ENCODE peak calls at places on chromosomes 2 and 18, in four cellular contexts. One of them, this sample, is unnamed.

GRCh38 chr2:111662039-111662740 is 221.8 kb downstream of the ANAPC1 start:
- DNase-seq in PC-9: no peak
- DNase-seq in pancreas: no peak
- DNase-seq in CD8-positive, alpha-beta T cell: no peak
- DNase-seq in this sample: no peak

GRCh38 chr18:77650799-77651385 is 401.2 kb downstream of the GALR1 start:
- DNase-seq in PC-9: peak; percentile 20
- DNase-seq in pancreas: peak; percentile 82
- DNase-seq in CD8-positive, alpha-beta T cell: peak; percentile 38
- DNase-seq in this sample: peak; percentile 50

GRCh38 chr2:30373881-30374302 is 73.2 kb upstream of the LCLAT1 start:
- DNase-seq in PC-9: no peak
- DNase-seq in pancreas: no peak
- DNase-seq in CD8-positive, alpha-beta T cell: no peak
- DNase-seq in this sample: no peak

GRCh38 chr18:24669502-24669901 is 209.1 kb downstream of the HRH4 start:
- DNase-seq in PC-9: no peak
- DNase-seq in pancreas: no peak
- DNase-seq in CD8-positive, alpha-beta T cell: no peak
- DNase-seq in this sample: no peak

GRCh38 chr18:78659748-78660147 is 319.9 kb upstream of the SALL3 start:
- DNase-seq in PC-9: no peak
- DNase-seq in pancreas: peak; percentile 23
- DNase-seq in CD8-positive, alpha-beta T cell: no peak
- DNase-seq in this sample: peak; percentile 44

GRCh38 chr2:238081150-238081549 is 19.0 kb upstream of the ESPNL start:
- DNase-seq in PC-9: no peak
- DNase-seq in pancreas: peak; percentile 7
- DNase-seq in CD8-positive, alpha-beta T cell: no peak
- DNase-seq in this sample: no peak

GRCh38 chr2:236106761-236107160 is 61.4 kb downstream of the GBX2 start:
- DNase-seq in PC-9: no peak
- DNase-seq in pancreas: no peak
- DNase-seq in CD8-positive, alpha-beta T cell: no peak
- DNase-seq in this sample: no peak

GRCh38 chr2:7749895-7750559 is 832.8 kb downstream of the RNF144A start:
- DNase-seq in PC-9: no peak
- DNase-seq in pancreas: no peak
- DNase-seq in CD8-positive, alpha-beta T cell: no peak
- DNase-seq in this sample: no peak

GRCh38 chr2:40093036-40093673 is 314.1 kb upstream of the THUMPD2 start:
- DNase-seq in PC-9: no peak
- DNase-seq in pancreas: no peak
- DNase-seq in CD8-positive, alpha-beta T cell: no peak
- DNase-seq in this sample: no peak

GRCh38 chr2:171297951-171298350 is 135.8 kb downstream of the METTL8 start:
- DNase-seq in PC-9: no peak
- DNase-seq in pancreas: no peak
- DNase-seq in CD8-positive, alpha-beta T cell: no peak
- DNase-seq in this sample: no peak

GRCh38 chr18:54558609-54559585 is 32.1 kb upstream of the DYNAP start:
- DNase-seq in PC-9: no peak
- DNase-seq in pancreas: peak; percentile 19
- DNase-seq in CD8-positive, alpha-beta T cell: no peak
- DNase-seq in this sample: no peak

GRCh38 chr2:218301176-218301819 is 9.0 kb upstream of the TMBIM1 start:
- DNase-seq in PC-9: peak; percentile 81
- DNase-seq in pancreas: peak; percentile 93
- DNase-seq in CD8-positive, alpha-beta T cell: peak; percentile 90
- DNase-seq in this sample: peak; percentile 93

GRCh38 chr2:101883860-101884259 is 107.9 kb upstream of the IL1R2 start:
- DNase-seq in PC-9: peak; percentile 7
- DNase-seq in pancreas: peak; percentile 28
- DNase-seq in CD8-positive, alpha-beta T cell: no peak
- DNase-seq in this sample: no peak

GRCh38 chr2:65113229-65113628 is 16.7 kb downstream of the RAB1A start:
- DNase-seq in PC-9: no peak
- DNase-seq in pancreas: no peak
- DNase-seq in CD8-positive, alpha-beta T cell: no peak
- DNase-seq in this sample: no peak

GRCh38 chr2:10194021-10194820 is 71.7 kb downstream of the RRM2 start:
- DNase-seq in PC-9: no peak
- DNase-seq in pancreas: no peak
- DNase-seq in CD8-positive, alpha-beta T cell: no peak
- DNase-seq in this sample: peak; percentile 90

GRCh38 chr2:171598713-171599319 is 76.5 kb downstream of the CYBRD1 start:
- DNase-seq in PC-9: peak; percentile 47
- DNase-seq in pancreas: peak; percentile 44
- DNase-seq in CD8-positive, alpha-beta T cell: peak; percentile 35
- DNase-seq in this sample: peak; percentile 26

GRCh38 chr2:139645617-139646016 is 865.4 kb upstream of the NXPH2 start:
- DNase-seq in PC-9: peak; percentile 19
- DNase-seq in pancreas: no peak
- DNase-seq in CD8-positive, alpha-beta T cell: no peak
- DNase-seq in this sample: no peak

GRCh38 chr2:240205348-240205747 is 64.9 kb upstream of the OTOS start:
- DNase-seq in PC-9: peak; percentile 89
- DNase-seq in pancreas: no peak
- DNase-seq in CD8-positive, alpha-beta T cell: no peak
- DNase-seq in this sample: no peak

GRCh38 chr2:108271691-108272253 is 16.9 kb upstream of the SULT1C2 start:
- DNase-seq in PC-9: peak; percentile 58
- DNase-seq in pancreas: no peak
- DNase-seq in CD8-positive, alpha-beta T cell: no peak
- DNase-seq in this sample: no peak

GRCh38 chr2:100197643-100198153 is 55.3 kb upstream of the AFF3 start:
- DNase-seq in PC-9: no peak
- DNase-seq in pancreas: peak; percentile 28
- DNase-seq in CD8-positive, alpha-beta T cell: no peak
- DNase-seq in this sample: peak; percentile 88

GRCh38 chr2:152330235-152330866 is 4.6 kb upstream of the FMNL2 start:
- DNase-seq in PC-9: no peak
- DNase-seq in pancreas: no peak
- DNase-seq in CD8-positive, alpha-beta T cell: no peak
- DNase-seq in this sample: no peak

GRCh38 chr2:224263571-224264043 is 138.3 kb downstream of the FAM124B start:
- DNase-seq in PC-9: peak; percentile 32
- DNase-seq in pancreas: no peak
- DNase-seq in CD8-positive, alpha-beta T cell: no peak
- DNase-seq in this sample: no peak

GRCh38 chr18:24426398-24427294 is at the start of gene IMPACT:
- DNase-seq in PC-9: peak; percentile 77
- DNase-seq in pancreas: peak; percentile 87
- DNase-seq in CD8-positive, alpha-beta T cell: peak; percentile 76
- DNase-seq in this sample: peak; percentile 86

DNA sequence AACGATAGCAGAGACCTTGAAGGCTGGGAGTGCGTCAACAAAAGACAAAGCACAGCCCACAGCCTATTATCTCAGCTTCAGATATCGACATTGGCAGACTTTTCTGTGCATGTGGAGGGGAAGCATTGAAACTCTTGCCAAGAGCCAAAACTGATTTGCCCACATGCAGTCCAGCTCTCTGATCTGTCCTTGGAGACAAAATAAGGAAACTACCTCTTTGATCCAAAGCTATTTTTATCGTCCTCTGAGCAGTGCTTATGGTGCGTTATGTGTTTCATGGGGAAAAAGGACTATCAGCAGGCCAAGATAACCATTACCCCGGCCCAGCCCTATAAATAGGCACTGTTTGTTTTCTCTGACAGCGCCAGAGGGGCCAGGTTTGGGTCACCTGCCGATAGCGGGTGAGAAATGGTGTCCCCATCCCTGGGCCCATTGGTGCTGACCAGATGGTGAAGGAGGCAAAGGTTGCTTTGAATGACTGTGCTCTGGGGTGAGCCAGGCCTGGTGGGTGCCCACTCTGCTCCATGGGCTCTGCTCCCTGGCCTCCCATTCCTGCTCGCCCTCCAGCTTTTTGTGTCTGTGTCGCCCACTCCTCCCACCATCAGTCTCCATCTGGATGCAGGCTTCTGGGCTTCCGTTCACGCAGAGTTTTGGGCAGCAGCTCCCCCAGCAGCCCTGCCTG is 176.1 kb upstream of the HS6ST1 start:
- DNase-seq in PC-9: no peak
- DNase-seq in pancreas: peak; percentile 59
- DNase-seq in CD8-positive, alpha-beta T cell: no peak
- DNase-seq in this sample: no peak
- H3K4me3 ChIP-seq in PC-9: no peak overlapping the region
- H3K4me3 ChIP-seq in pancreas: no peak overlapping the region
- H3K4me3 ChIP-seq in CD8-positive, alpha-beta T cell: no peak overlapping the region
- H3K4me3 ChIP-seq in this sample: no peak overlapping the region

DNA sequence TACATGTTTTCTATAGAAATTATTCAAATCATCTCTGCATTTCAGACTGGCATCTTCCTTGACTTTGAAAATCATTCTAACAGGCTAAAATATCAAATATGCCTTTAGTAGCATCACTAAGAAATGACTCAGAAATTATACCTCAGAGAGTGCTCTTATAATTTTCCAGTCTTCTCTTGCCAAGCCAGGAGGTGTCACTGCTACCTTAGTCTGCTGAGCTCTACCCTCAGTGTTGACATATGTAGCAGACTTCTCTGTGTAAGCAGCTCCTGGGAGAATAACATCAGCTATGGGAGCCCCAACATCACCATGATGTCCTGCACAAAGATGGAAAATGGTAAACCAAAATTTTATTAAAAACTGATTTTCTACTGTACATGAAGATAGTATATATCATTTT is 31.6 kb downstream of the NDUFS1 start:
- DNase-seq in PC-9: no peak
- DNase-seq in pancreas: no peak
- DNase-seq in CD8-positive, alpha-beta T cell: no peak
- DNase-seq in this sample: no peak
- TF ChIP-seq CTCF in PC-9: no peak
- TF ChIP-seq CTCF in pancreas: no peak
- TF ChIP-seq CTCF in CD8-positive, alpha-beta T cell: no peak
- TF ChIP-seq CTCF in this sample: no peak

DNA sequence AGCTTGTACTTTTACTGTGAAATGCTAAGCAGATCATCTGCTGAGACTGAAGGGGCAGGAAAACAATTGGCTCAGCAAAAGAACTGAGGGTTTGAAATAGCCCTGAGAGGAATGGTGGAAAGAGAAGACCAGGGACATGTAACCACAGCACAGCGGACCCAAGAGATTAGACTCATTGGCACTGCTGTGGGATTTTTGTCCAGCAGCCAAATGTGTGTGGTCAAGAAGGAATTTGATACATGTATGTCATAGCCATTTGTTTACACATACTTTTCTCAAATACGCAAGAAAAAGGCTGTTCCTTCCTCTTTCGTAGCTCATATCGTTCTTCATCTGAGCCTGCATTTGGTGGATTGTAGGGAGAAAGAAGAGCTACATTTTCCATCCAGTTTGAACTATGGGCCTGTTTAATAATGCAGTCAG is 73.8 kb downstream of the TRABD2A start:
- DNase-seq in PC-9: peak; percentile 27
- DNase-seq in pancreas: peak; percentile 16
- DNase-seq in CD8-positive, alpha-beta T cell: no peak
- DNase-seq in this sample: no peak
- H3K4me1 ChIP-seq in PC-9: no peaks in the 10 kb centered on the region
- H3K4me1 ChIP-seq in pancreas: peaks cover 7% of the 10 kb centered on the region
- H3K4me1 ChIP-seq in CD8-positive, alpha-beta T cell: peaks cover 4% of the 10 kb centered on the region
- H3K4me1 ChIP-seq in this sample: no peaks in the 10 kb centered on the region

DNA sequence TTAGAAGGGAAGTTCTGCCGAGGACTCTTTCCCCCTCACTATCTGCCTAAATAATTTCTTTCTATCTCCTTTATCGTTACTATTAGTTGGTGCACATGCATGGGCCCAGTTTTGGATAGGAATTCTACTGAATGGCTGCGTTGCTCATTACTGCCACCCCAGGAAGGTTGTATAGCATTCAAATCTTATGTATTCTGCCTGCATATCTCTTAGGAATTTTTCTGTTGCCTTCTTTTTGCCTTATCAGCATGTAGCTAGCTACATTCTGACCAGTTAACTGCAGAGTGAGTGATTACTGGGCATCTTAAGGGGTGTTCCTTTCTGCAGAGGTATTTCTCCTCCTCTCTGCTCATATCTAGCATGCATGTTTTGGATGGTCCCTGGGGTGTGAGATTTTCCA is 239.6 kb downstream of the TDRD15 start:
- DNase-seq in PC-9: no peak
- DNase-seq in pancreas: no peak
- DNase-seq in CD8-positive, alpha-beta T cell: no peak
- DNase-seq in this sample: no peak
- H3K4me3 ChIP-seq in PC-9: no peak overlapping the region
- H3K4me3 ChIP-seq in pancreas: no peak overlapping the region
- H3K4me3 ChIP-seq in CD8-positive, alpha-beta T cell: no peak overlapping the region
- H3K4me3 ChIP-seq in this sample: no peak overlapping the region

DNA sequence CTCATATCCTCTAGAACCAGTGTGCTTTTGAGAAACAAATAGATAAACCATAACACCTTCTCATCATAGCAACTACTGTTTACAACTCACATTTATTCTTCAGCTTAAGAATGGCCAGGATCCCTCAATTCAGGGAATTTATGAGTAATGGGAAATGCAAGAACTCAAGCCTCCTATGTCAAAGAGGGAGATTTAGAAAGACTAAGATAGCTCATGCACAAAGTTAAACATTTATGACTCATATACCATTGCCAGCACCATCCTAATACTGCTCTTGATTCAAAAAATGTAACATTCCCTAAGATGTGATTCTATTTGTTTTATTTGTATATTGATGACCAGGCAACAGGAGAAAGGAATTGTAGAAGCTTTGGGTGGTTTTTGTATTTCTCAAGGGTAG is 172.8 kb downstream of the CYP26B1 start:
- DNase-seq in PC-9: no peak
- DNase-seq in pancreas: no peak
- DNase-seq in CD8-positive, alpha-beta T cell: no peak
- DNase-seq in this sample: no peak
- TF ChIP-seq CTCF in PC-9: no peak
- TF ChIP-seq CTCF in pancreas: no peak
- TF ChIP-seq CTCF in CD8-positive, alpha-beta T cell: no peak
- TF ChIP-seq CTCF in this sample: no peak